ENCODE peak calls at places on chromosomes 7 and 10, in eight cellular contexts. O, J, N, Z, P, A, G and F are unnamed samples.
A peak's percentile ranks its signal among the peaks of the same experiment; 100 is the strongest.

GRCh38 chr10:23417254-23417653 is 21.6 kb upstream of the OTUD1 start:
- DNase-seq in Z (no peak), P (no peak), A (no peak), G (no peak), N (no peak), O (no peak), J (no peak), F (no peak)

GRCh38 chr10:127157506-127158205 is 38.7 kb downstream of the INSYN2A start:
- DNase-seq in G (no peak), N (no peak), Z (no peak), O (no peak), A (no peak), J (no peak), P (no peak), F (no peak)

GRCh38 chr7:74203157-74203556 is 6.6 kb upstream of the LAT2 start:
- DNase-seq in J (no peak), G (peak; percentile 61), O (peak; percentile 33), N (no peak), Z (no peak), P (no peak), A (no peak), F (no peak)

GRCh38 chr7:78702770-78703169 is 750.7 kb downstream of the MAGI2 start:
- DNase-seq in N (no peak), G (no peak), J (no peak), A (no peak), O (no peak), Z (no peak), P (no peak), F (no peak)

GRCh38 chr10:59126277-59126676 is 50.2 kb upstream of the PHYHIPL start:
- DNase-seq in G (no peak), J (no peak), P (no peak), N (no peak), A (no peak), Z (no peak), O (no peak), F (no peak)

GRCh38 chr7:107615910-107616680 is 36.0 kb downstream of the BCAP29 start:
- DNase-seq in P (no peak), Z (no peak), G (no peak), N (no peak), A (no peak), J (no peak), O (no peak), F (no peak)

GRCh38 chr10:99612167-99612831 is 7.9 kb downstream of the SLC25A28 start:
- DNase-seq in N (peak; percentile 23), O (peak; percentile 30), P (peak; percentile 66), Z (no peak), G (no peak), J (no peak), A (no peak), F (peak; percentile 71)

GRCh38 chr7:79529896-79530235 is 76.4 kb upstream of the MAGI2 start:
- DNase-seq in P (no peak), N (no peak), A (no peak), Z (no peak), J (no peak), O (no peak), G (no peak), F (no peak)

GRCh38 chr10:73467210-73467609 is 28.6 kb downstream of the PPP3CB start:
- DNase-seq in G (no peak), P (no peak), O (no peak), J (no peak), N (no peak), A (no peak), Z (no peak), F (no peak)

GRCh38 chr7:54080971-54081370 is 461.2 kb upstream of the VSTM2A start:
- DNase-seq in O (no peak), Z (no peak), A (no peak), N (no peak), P (no peak), G (no peak), J (no peak), F (no peak)

GRCh38 chr7:114842551-114843065 is 79.3 kb upstream of the MDFIC start:
- DNase-seq in J (no peak), N (no peak), O (no peak), A (no peak), P (no peak), Z (no peak), G (no peak), F (no peak)

GRCh38 chr10:7734821-7735220 is 31.7 kb downstream of the ITIH2 start:
- DNase-seq in N (peak; percentile 29), G (no peak), Z (no peak), O (no peak), P (no peak), J (no peak), A (no peak), F (no peak)

GRCh38 chr7:78863248-78863647 is 590.2 kb downstream of the MAGI2 start:
- DNase-seq in O (no peak), A (no peak), G (no peak), N (no peak), P (no peak), Z (peak; percentile 28), J (no peak), F (no peak)

GRCh38 chr10:117551322-117552155 is 9.0 kb downstream of the EMX2 start:
- DNase-seq in J (no peak), A (no peak), G (no peak), O (no peak), Z (no peak), P (no peak), N (no peak), F (no peak)

GRCh38 chr7:17679427-17679826 is 260.9 kb downstream of the SNX13 start:
- DNase-seq in O (no peak), A (no peak), G (peak; percentile 67), J (no peak), P (no peak), Z (peak; percentile 55), N (no peak), F (no peak)

GRCh38 chr7:139542308-139543151 is 19.0 kb downstream of the CLEC2L start:
- DNase-seq in A (no peak), G (no peak), P (no peak), J (no peak), N (no peak), O (no peak), Z (no peak), F (no peak)

GRCh38 chr7:38773430-38773829 is 135.6 kb downstream of the VPS41 start:
- DNase-seq in P (no peak), O (no peak), A (no peak), G (no peak), J (no peak), N (no peak), Z (no peak), F (no peak)

GRCh38 chr7:151245360-151246160 is 2.9 kb downstream of the SMARCD3 start:
- DNase-seq in Z (peak; percentile 51), N (peak; percentile 54), G (no peak), O (peak; percentile 45), J (no peak), P (peak; percentile 81), A (peak; percentile 43), F (peak; percentile 85)

DNA sequence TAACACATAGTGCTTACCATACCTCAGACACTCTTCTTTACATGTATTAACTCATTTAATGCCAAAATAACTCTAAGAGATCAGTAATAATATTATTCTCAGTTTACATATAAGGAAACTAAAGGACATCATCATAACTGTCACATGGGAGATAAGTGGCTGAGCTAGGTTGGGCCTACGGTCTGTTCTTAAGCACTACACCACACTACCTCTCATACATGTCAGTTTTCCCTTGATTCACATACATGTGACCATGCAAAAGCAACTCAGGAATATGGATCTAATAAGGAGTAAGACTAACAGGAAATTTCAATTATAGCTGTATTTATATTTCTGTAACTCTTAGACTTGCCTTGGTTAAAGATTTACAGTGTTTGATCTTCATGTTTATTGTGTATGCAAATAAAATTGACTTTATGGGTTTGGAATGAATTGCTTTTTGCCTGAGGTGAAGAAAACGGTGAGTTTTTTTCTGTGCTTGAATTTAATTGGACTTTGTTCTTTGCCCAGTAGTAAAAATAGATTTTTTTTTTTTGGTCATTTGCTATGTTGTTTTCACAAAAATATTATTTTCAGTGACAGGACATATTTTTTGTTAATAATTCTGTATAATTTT is 69.8 kb downstream of the CYP51A1 start:
- DNase-seq in A (no peak), O (no peak), Z (no peak), G (no peak), N (no peak), J (no peak), P (no peak), F (no peak)
- TF ChIP-seq CTCF in A (no peak), O (no peak), Z (no peak), G (no peak), N (no peak), J (no peak), P (no peak), F (no peak)

GRCh38 chr7:157432957-157433576 is 96.3 kb downstream of the DNAJB6 start:
- DNase-seq in N (peak; percentile 60), G (peak; percentile 57), O (no peak), P (peak; percentile 38), A (peak; percentile 51), Z (peak; percentile 30), J (no peak), F (peak; percentile 57)
- TF ChIP-seq CTCF in N (peak; percentile 75), G (peak; percentile 54), O (no peak), P (peak; percentile 85), A (peak; percentile 82), Z (peak; percentile 64), J (peak; percentile 63), F (peak; percentile 60)

GRCh38 chr10:86334515-86335085 is 32.0 kb downstream of the GRID1 start:
- DNase-seq in O (no peak), P (no peak), N (peak; percentile 48), G (peak; percentile 14), Z (no peak), J (no peak), A (no peak), F (no peak)
- TF ChIP-seq CTCF in O (no peak), P (peak; percentile 43), N (no peak), G (no peak), Z (no peak), J (no peak), A (no peak), F (no peak)

GRCh38 chr7:123972045-123972444 is 47.0 kb downstream of the SPAM1 start:
- DNase-seq in O (no peak), N (no peak), J (no peak), A (no peak), Z (no peak), P (no peak), G (no peak), F (no peak)

GRCh38 chr7:123975049-123975448 is 50.0 kb downstream of the SPAM1 start:
- DNase-seq in J (no peak), Z (no peak), N (no peak), P (no peak), O (no peak), G (no peak), A (no peak), F (no peak)

GRCh38 chr7:123979876-123980275 is 53.0 kb downstream of the TMEM229A start:
- DNase-seq in A (no peak), G (no peak), N (no peak), O (no peak), P (no peak), J (no peak), Z (no peak), F (no peak)

GRCh38 chr7:123974326-123974908 is 49.4 kb downstream of the SPAM1 start:
- DNase-seq in G (no peak), N (no peak), O (no peak), P (no peak), A (no peak), J (no peak), Z (no peak), F (no peak)

DNA sequence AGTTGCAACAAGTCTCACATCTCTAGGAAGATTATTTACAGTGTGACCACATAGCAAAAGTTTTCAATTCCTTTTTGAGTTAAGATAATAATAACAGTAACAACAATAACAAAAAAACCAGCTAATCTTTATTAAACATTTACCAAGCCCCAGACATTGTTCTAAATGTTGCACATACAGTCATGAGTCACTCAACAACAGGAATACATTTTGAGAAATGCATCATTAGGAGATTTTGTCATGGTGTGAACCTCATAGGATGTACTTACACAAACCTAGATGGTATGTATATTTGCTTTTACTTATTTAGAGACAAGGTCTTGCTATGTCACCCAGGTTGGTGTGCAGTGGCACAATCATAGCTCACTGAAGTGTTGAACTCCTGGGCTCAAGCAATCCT is 52.0 kb downstream of the SPAM1 start:
- DNase-seq in G (no peak), J (no peak), O (no peak), N (no peak), Z (no peak), P (no peak), A (no peak), F (no peak)
- TF ChIP-seq CTCF in G (no peak), J (no peak), O (no peak), N (no peak), Z (no peak), P (no peak), A (no peak), F (no peak)